ENCODE peak calls at places on chromosomes 6 and 20, in six cellular contexts. N is NT2/D1; A is stomach; Y is CD8-positive, alpha-beta T cell; I is aorta; R is uterus. H is an unnamed sample. For H3K27me3, the result is how much of the 10 kb centered on the place peaks cover.

GRCh38 chr6:4582506-4582905 is 193.7 kb upstream of the CDYL start:
- DNase-seq in R (no peak), A (no peak), I (no peak), Y (no peak), N (no peak), H (no peak)

GRCh38 chr20:37622728-37623127 is 71.1 kb upstream of the CTNNBL1 start:
- DNase-seq in Y (no peak), A (no peak), R (no peak), I (no peak), N (no peak), H (peak)

GRCh38 chr6:88368071-88368787 is 202.1 kb upstream of the CNR1 start:
- DNase-seq in R (no peak), I (no peak), A (no peak), Y (no peak), N (no peak), H (no peak)

GRCh38 chr6:26232950-26233607 is 131.9 kb upstream of the BTN3A2 start:
- DNase-seq in N (no peak), I (no peak), Y (peak), R (no peak), A (no peak), H (peak)

GRCh38 chr6:104771258-104771832 is 88.4 kb downstream of the HACE1 start:
- DNase-seq in A (no peak), I (no peak), R (no peak), N (no peak), Y (no peak), H (no peak)

GRCh38 chr6:85641522-85641915 is 1.2 kb downstream of the SYNCRIP start:
- DNase-seq in A (no peak), I (no peak), R (no peak), Y (no peak), N (no peak), H (peak)

GRCh38 chr20:46562373-46563169 is 12.1 kb upstream of the OCSTAMP start:
- DNase-seq in R (peak), A (peak), I (peak), Y (peak), N (no peak), H (peak)

GRCh38 chr6:156775717-156776116 is 1.5 kb upstream of the ARID1B start:
- DNase-seq in A (no peak), N (no peak), R (no peak), I (no peak), Y (no peak), H (no peak)

GRCh38 chr6:157094038-157094437 is 229.3 kb downstream of the TMEM242 start:
- DNase-seq in I (no peak), N (no peak), A (no peak), Y (no peak), R (no peak), H (no peak)

GRCh38 chr20:12723811-12724210 is 285.0 kb upstream of the SPTLC3 start:
- DNase-seq in Y (no peak), N (no peak), A (no peak), R (no peak), I (no peak), H (no peak)

GRCh38 chr20:15079594-15080340 is 742.4 kb upstream of the FLRT3 start:
- DNase-seq in A (no peak), I (no peak), R (no peak), N (no peak), Y (no peak), H (no peak)

GRCh38 chr6:20789162-20789561 is 254.9 kb downstream of the CDKAL1 start:
- DNase-seq in R (no peak), A (no peak), I (no peak), Y (no peak), N (no peak), H (no peak)

GRCh38 chr6:3379482-3380060 is 77.3 kb downstream of the SLC22A23 start:
- DNase-seq in Y (no peak), R (no peak), A (no peak), I (no peak), N (no peak), H (no peak)

GRCh38 chr20:19874328-19874727 is 116.3 kb downstream of the RIN2 start:
- DNase-seq in N (no peak), R (no peak), Y (no peak), I (no peak), A (no peak), H (no peak)

GRCh38 chr6:167934426-167934864 is 63.0 kb upstream of the KIF25 start:
- DNase-seq in Y (no peak), N (no peak), A (peak), I (no peak), R (no peak), H (no peak)

GRCh38 chr20:63224272-63225081 is 8.5 kb upstream of the YTHDF1 start:
- DNase-seq in Y (no peak), A (peak), R (peak), N (no peak), I (peak), H (peak)

GRCh38 chr6:163738304-163738703 is 323.8 kb downstream of the QKI start:
- DNase-seq in N (no peak), Y (no peak), A (no peak), I (no peak), R (no peak), H (peak)

GRCh38 chr6:88611721-88612120 is 351.7 kb downstream of the RNGTT start:
- DNase-seq in N (no peak), A (no peak), Y (no peak), R (no peak), I (no peak), H (no peak)

GRCh38 chr6:453152-453551 is 61.6 kb downstream of the IRF4 start:
- DNase-seq in A (no peak), N (no peak), I (no peak), Y (peak), R (no peak), H (peak)

GRCh38 chr6:145924600-145924999 is 39.6 kb downstream of the SHPRH start:
- DNase-seq in N (no peak), R (no peak), A (no peak), I (no peak), Y (no peak), H (no peak)
- H3K27me3 ChIP-seq in N (under half), R (under half), A (under half), I (under half), Y (under half), H (under half)

GRCh38 chr6:28721372-28721771 is 195.7 kb downstream of the GPX5 start:
- DNase-seq in Y (no peak), R (no peak), I (no peak), A (no peak), N (no peak), H (no peak)
- H3K27me3 ChIP-seq in Y (under half), R (under half), I (under half), A (under half), N (under half), H (under half)

GRCh38 chr20:16541226-16541625 is 32.0 kb downstream of the KIF16B start:
- DNase-seq in R (no peak), N (no peak), A (no peak), Y (no peak), I (no peak), H (no peak)
- H3K27me3 ChIP-seq in R (under half), N (under half), A (under half), Y (under half), I (under half), H (under half)

GRCh38 chr6:137570307-137570832 is 76.2 kb upstream of the OLIG3 start:
- DNase-seq in A (no peak), Y (no peak), N (no peak), I (no peak), R (no peak), H (no peak)

GRCh38 chr6:137573739-137574138 is 79.5 kb upstream of the OLIG3 start:
- DNase-seq in N (no peak), A (no peak), R (no peak), I (no peak), Y (no peak), H (peak)

GRCh38 chr6:137568067-137568466 is 73.9 kb upstream of the OLIG3 start:
- DNase-seq in N (no peak), R (no peak), Y (no peak), I (no peak), A (no peak), H (no peak)

DNA sequence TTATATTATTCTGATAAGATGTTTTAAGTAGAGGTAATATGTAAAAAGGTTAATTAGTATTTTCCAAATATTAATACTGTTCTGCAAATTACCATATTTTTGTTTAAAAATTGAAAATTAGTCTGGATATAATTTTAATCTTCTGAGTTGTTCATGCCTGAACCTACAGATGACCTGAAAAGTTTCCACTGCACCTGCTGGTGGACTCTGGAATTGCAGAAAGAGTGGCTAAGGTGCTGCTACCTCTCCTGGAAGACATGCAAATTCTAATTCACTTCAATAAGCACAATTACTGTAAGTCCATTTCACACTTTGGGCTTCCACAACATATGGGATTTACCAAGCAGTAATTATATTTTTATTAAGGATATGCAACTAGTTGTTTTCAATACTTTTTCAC is 77.7 kb upstream of the OLIG3 start:
- DNase-seq in N (no peak), A (peak), I (no peak), Y (peak), R (no peak), H (peak)
- H3K27me3 ChIP-seq in N (under half), A (under half), I (under half), Y (under half), R (under half), H (under half)

DNA sequence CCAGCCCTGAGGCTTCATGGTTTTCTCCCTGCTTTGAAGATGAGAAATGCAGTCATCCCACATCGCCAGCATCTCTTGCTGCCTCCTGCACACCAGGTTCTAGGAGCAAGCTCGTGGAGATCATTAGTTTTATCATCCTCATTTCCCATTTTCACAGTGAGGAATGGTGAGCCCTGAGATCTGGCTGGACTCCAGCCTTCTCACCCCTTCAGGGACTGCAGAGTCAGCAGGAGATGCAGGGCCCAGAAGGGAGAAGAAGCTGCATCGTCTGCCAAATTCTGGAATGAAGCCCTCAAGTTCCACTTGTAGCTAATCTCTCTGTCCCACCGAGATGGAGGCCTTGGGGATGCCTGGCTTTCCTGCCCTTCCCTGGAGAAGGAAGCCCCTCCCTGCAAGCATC is 216.8 kb downstream of the TAF4 start:
- DNase-seq in A (no peak), N (no peak), R (no peak), I (no peak), Y (no peak), H (no peak)
- H3K27me3 ChIP-seq in A (under half), N (half or more), R (under half), I (under half), Y (under half), H (under half)

GRCh38 chr20:40677343-40677924 is 11.6 kb downstream of the MAFB start:
- DNase-seq in Y (no peak), I (no peak), A (no peak), N (no peak), R (no peak), H (no peak)

GRCh38 chr20:40673442-40673841 is 15.6 kb downstream of the MAFB start:
- DNase-seq in Y (no peak), A (peak), I (no peak), N (no peak), R (no peak), H (peak)

GRCh38 chr20:40676870-40677269 is 12.2 kb downstream of the MAFB start:
- DNase-seq in I (no peak), Y (no peak), R (no peak), A (no peak), N (no peak), H (no peak)

GRCh38 chr20:40676466-40676865 is 12.6 kb downstream of the MAFB start:
- DNase-seq in I (no peak), N (no peak), A (no peak), R (no peak), Y (no peak), H (no peak)

GRCh38 chr20:40675599-40676221 is 13.3 kb downstream of the MAFB start:
- DNase-seq in Y (no peak), I (no peak), R (no peak), N (no peak), A (no peak), H (no peak)
- H3K27me3 ChIP-seq in Y (under half), I (under half), R (under half), N (under half), A (under half), H (under half)

DNA sequence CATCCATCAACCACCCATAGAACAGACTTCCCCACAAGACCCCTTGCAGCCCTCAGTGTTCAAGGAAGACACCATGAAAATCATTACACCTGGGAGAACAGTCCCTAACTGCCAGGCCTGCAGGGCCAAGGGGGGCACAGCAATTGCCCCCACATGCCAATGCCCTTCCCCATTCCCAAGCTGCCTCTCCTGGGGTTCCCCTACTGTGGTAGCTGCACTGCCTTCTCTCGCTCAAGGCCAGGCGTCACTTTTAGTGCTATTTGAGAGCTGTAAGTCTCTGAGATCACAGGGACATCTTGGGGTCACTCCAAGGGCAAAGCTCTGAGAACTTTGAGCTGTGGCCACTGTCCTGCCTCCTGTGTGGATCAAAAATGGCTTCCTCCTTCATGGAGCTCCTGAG is 6.0 kb upstream of the ACSS1 start:
- DNase-seq in R (peak), I (no peak), N (no peak), Y (no peak), A (peak), H (no peak)
- H3K27me3 ChIP-seq in R (under half), I (under half), N (half or more), Y (under half), A (under half), H (half or more)

H was measured in endodermal cell.